ENCODE peak calls at places on chromosome 13, in six cellular contexts. M is ovary, O is testis, Y is pancreas, N is RWPE1, B is left ventricle myocardium inferior. I is an unnamed sample.
A peak's percentile ranks its signal among the peaks of the same experiment; 100 is the strongest.

GRCh38 chr13:109381546-109382180 is 404.7 kb downstream of the IRS2 start:
- DNase-seq in M (no peak), O (no peak), Y (no peak), N (no peak), B (no peak), I (no peak)

GRCh38 chr13:111216166-111216960 is 101.3 kb downstream of the ARHGEF7 start:
- DNase-seq in M (peak; percentile 36), O (peak; percentile 70), Y (peak; percentile 36), N (peak; percentile 34), B (no peak), I (peak; percentile 74)

GRCh38 chr13:29654807-29655547 is 59.5 kb upstream of the SLC7A1 start:
- DNase-seq in M (no peak), O (no peak), Y (no peak), N (no peak), B (no peak), I (peak; percentile 73)

GRCh38 chr13:31052478-31052877 is 109.2 kb downstream of the HSPH1 start:
- DNase-seq in M (no peak), O (no peak), Y (no peak), N (no peak), B (no peak), I (no peak)

GRCh38 chr13:40187324-40187795 is 479.1 kb downstream of the FOXO1 start:
- DNase-seq in M (no peak), O (no peak), Y (no peak), N (no peak), B (no peak), I (no peak)

GRCh38 chr13:82597737-82598136 is 1284.5 kb downstream of the SLITRK1 start:
- DNase-seq in M (no peak), O (no peak), Y (no peak), N (no peak), B (no peak), I (no peak)

GRCh38 chr13:73879346-73880020 is 254.7 kb downstream of the KLF12 start:
- DNase-seq in M (no peak), O (no peak), Y (no peak), N (no peak), B (no peak), I (no peak)

GRCh38 chr13:41313117-41313516 is 2.0 kb downstream of the NAA16 start:
- DNase-seq in M (no peak), O (no peak), Y (no peak), N (no peak), B (no peak), I (no peak)

GRCh38 chr13:30872685-30873443 is 33.2 kb upstream of the MEDAG start:
- DNase-seq in M (peak; percentile 80), O (peak; percentile 53), Y (no peak), N (no peak), B (no peak), I (peak; percentile 58)

GRCh38 chr13:103140001-103140671 is 73.9 kb upstream of the SLC10A2 start:
- DNase-seq in M (no peak), O (no peak), Y (no peak), N (peak; percentile 34), B (no peak), I (peak; percentile 55)

GRCh38 chr13:52600666-52601065 is 41.6 kb upstream of the HNRNPA1L2 start:
- DNase-seq in M (no peak), O (no peak), Y (no peak), N (no peak), B (no peak), I (no peak)

GRCh38 chr13:73656863-73657262 is 477.3 kb downstream of the KLF12 start:
- DNase-seq in M (no peak), O (no peak), Y (no peak), N (peak; percentile 26), B (no peak), I (no peak)

GRCh38 chr13:29771247-29771646 is 79.2 kb downstream of the UBL3 start:
- DNase-seq in M (no peak), O (no peak), Y (no peak), N (no peak), B (no peak), I (no peak)

GRCh38 chr13:41458187-41458938 is 1.0 kb downstream of the RGCC start:
- DNase-seq in M (no peak), O (no peak), Y (peak; percentile 13), N (no peak), B (peak; percentile 26), I (no peak)

GRCh38 chr13:33487575-33488243 is 202.2 kb upstream of the STARD13 start:
- DNase-seq in M (no peak), O (peak; percentile 36), Y (no peak), N (no peak), B (no peak), I (peak; percentile 19)

GRCh38 chr13:98155475-98156111 is 12.7 kb downstream of the FARP1 start:
- DNase-seq in M (no peak), O (peak; percentile 32), Y (no peak), N (no peak), B (no peak), I (peak; percentile 40)

GRCh38 chr13:30113983-30114491 is 193.3 kb downstream of the KATNAL1 start:
- DNase-seq in M (no peak), O (peak; percentile 38), Y (peak; percentile 46), N (no peak), B (no peak), I (peak; percentile 39)

GRCh38 chr13:41917641-41918040 is 43.3 kb downstream of the VWA8 start:
- DNase-seq in M (no peak), O (no peak), Y (no peak), N (no peak), B (no peak), I (no peak)

GRCh38 chr13:41520699-41521630 is 63.6 kb downstream of the RGCC start:
- DNase-seq in M (no peak), O (no peak), Y (no peak), N (no peak), B (no peak), I (no peak)

GRCh38 chr13:111258637-111259036 is 61.8 kb upstream of the TEX29 start:
- DNase-seq in M (no peak), O (no peak), Y (no peak), N (no peak), B (no peak), I (no peak)

GRCh38 chr13:31119966-31120733 is 41.6 kb downstream of the HSPH1 start:
- DNase-seq in M (no peak), O (no peak), Y (no peak), N (no peak), B (no peak), I (no peak)

GRCh38 chr13:80447747-80448146 is 106.8 kb upstream of the SPRY2 start:
- DNase-seq in M (no peak), O (no peak), Y (no peak), N (no peak), B (no peak), I (no peak)
- H3K27ac ChIP-seq in M (no peak overlapping the region), O (no peak overlapping the region), Y (no peak overlapping the region), N (no peak overlapping the region), B (peak overlapping the region; percentile 9), I (no peak overlapping the region)

GRCh38 chr13:24212254-24212653 is 51.7 kb downstream of the SPATA13 start:
- DNase-seq in M (no peak), O (no peak), Y (no peak), N (no peak), B (no peak), I (no peak)
- H3K27ac ChIP-seq in M (no peak overlapping the region), O (no peak overlapping the region), Y (peak overlapping the region; percentile 77), N (no peak overlapping the region), B (no peak overlapping the region), I (no peak overlapping the region)

GRCh38 chr13:46554971-46555370 is 2.0 kb downstream of the LRCH1 start:
- DNase-seq in M (no peak), O (no peak), Y (no peak), N (no peak), B (no peak), I (no peak)
- H3K27ac ChIP-seq in M (peak overlapping the region; percentile 94), O (peak overlapping the region; percentile 92), Y (peak overlapping the region; percentile 86), N (peak overlapping the region; percentile 95), B (peak overlapping the region; percentile 96), I (peak overlapping the region; percentile 92)

GRCh38 chr13:23348270-23349126 is 85.0 kb downstream of the SACS start:
- DNase-seq in M (peak; percentile 11), O (no peak), Y (no peak), N (no peak), B (no peak), I (no peak)
- H3K27ac ChIP-seq in M (no peak overlapping the region), O (no peak overlapping the region), Y (no peak overlapping the region), N (no peak overlapping the region), B (peak overlapping the region; percentile 0), I (no peak overlapping the region)

DNA sequence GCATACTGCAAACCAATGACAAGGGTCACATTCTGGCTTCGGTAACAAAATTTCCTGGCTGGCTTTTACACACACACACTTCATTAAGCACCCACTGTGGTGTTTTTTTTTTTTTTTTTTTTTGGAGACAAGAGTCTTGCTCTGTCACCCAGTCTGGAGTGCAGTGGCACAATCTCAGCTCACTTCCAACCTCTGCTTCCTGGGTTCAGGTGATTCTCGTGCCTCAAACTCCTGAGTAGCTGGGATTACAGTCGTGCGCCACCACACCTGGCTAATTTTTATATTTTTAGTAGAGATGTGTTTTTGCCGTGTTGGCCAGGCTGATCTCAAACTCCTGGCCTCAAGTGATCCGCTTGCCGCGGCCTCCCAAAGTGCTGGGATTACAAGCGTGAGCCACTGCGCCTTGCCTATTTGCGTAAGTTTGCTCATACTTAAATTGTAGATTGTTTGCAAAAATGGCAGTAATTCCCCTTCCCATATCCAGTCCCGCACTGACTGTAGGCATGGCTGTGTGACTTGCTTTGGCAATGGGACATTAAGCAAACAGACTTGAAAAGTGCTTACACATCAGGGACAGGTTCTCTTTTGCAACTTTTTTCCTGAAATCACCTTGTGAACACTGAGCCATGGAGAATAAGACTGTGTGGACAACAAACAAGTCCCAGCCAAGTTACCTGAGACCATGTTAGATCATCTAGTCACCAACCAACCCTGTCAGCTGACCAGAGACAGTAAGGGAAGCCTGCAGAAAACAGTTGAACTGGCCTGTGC is 42.1 kb upstream of the EBPL start:
- DNase-seq in M (no peak), O (no peak), Y (no peak), N (no peak), B (no peak), I (no peak)
- H3K27ac ChIP-seq in M (no peak overlapping the region), O (no peak overlapping the region), Y (peak overlapping the region; percentile 2), N (no peak overlapping the region), B (no peak overlapping the region), I (no peak overlapping the region)

I was measured in SJCRH30.